ENCODE peak calls at places on chromosomes 11 and 22, in seven cellular contexts. Z, J, U, X, O, F and P are unnamed samples.

GRCh38 chr11:67310246-67311050 is 7.1 kb downstream of the SSH3 start:
- DNase-seq in Z (no peak), J (peak; percentile 51), U (no peak), X (no peak), O (no peak), F (no peak), P (no peak)

GRCh38 chr11:36376315-36376887 is 80.3 kb downstream of the PRR5L start:
- DNase-seq in Z (peak; percentile 82), J (peak; percentile 72), U (peak; percentile 20), X (no peak), O (peak; percentile 51), F (peak; percentile 75), P (peak; percentile 26)

GRCh38 chr22:23242473-23243001 is 62.2 kb downstream of the BCR start:
- DNase-seq in Z (no peak), J (no peak), U (peak; percentile 57), X (no peak), O (no peak), F (peak; percentile 95), P (no peak)

GRCh38 chr11:104033134-104033533 is 3.3 kb upstream of the DDI1 start:
- DNase-seq in Z (no peak), J (no peak), U (peak; percentile 81), X (no peak), O (no peak), F (no peak), P (no peak)

GRCh38 chr22:37260939-37261338 is 16.9 kb upstream of the RAC2 start:
- DNase-seq in Z (peak; percentile 62), J (peak; percentile 73), U (peak; percentile 73), X (no peak), O (peak; percentile 36), F (peak; percentile 87), P (peak; percentile 55)

GRCh38 chr11:14908214-14908880 is 16.3 kb upstream of the CYP2R1 start:
- DNase-seq in Z (peak; percentile 45), J (no peak), U (peak; percentile 26), X (no peak), O (no peak), F (peak; percentile 70), P (no peak)

GRCh38 chr11:134120143-134120850 is 51.4 kb downstream of the JAM3 start:
- DNase-seq in Z (peak; percentile 23), J (no peak), U (peak; percentile 68), X (no peak), O (peak; percentile 39), F (no peak), P (peak; percentile 53)

GRCh38 chr22:31271026-31271425 is 21.3 kb downstream of the PIK3IP1 start:
- DNase-seq in Z (no peak), J (no peak), U (no peak), X (no peak), O (no peak), F (no peak), P (no peak)

GRCh38 chr11:118202599-118203422 is 22.0 kb downstream of the JAML start:
- DNase-seq in Z (peak; percentile 89), J (no peak), U (no peak), X (no peak), O (no peak), F (no peak), P (no peak)

GRCh38 chr11:85394288-85394687 is 232.9 kb downstream of the DLG2 start:
- DNase-seq in Z (no peak), J (no peak), U (no peak), X (no peak), O (no peak), F (no peak), P (no peak)

GRCh38 chr11:87574193-87574592 is 536.5 kb downstream of the TMEM135 start:
- DNase-seq in Z (no peak), J (no peak), U (no peak), X (no peak), O (no peak), F (peak; percentile 4), P (no peak)

GRCh38 chr11:59283825-59284772 is 71.4 kb upstream of the MPEG1 start:
- DNase-seq in Z (peak; percentile 58), J (no peak), U (peak; percentile 57), X (no peak), O (no peak), F (peak; percentile 75), P (no peak)

GRCh38 chr11:30583505-30584280 is 2.5 kb downstream of the MPPED2 start:
- DNase-seq in Z (no peak), J (peak; percentile 46), U (peak; percentile 6), X (peak; percentile 21), O (peak; percentile 12), F (peak; percentile 62), P (peak; percentile 20)

GRCh38 chr11:122085264-122085663 is 30.8 kb downstream of the BLID start:
- DNase-seq in Z (no peak), J (no peak), U (no peak), X (no peak), O (no peak), F (no peak), P (no peak)

GRCh38 chr11:86696004-86696403 is 23.6 kb upstream of the ME3 start:
- DNase-seq in Z (no peak), J (no peak), U (peak; percentile 43), X (no peak), O (no peak), F (no peak), P (no peak)

GRCh38 chr22:31295831-31296230 is 3.5 kb upstream of the PIK3IP1 start:
- DNase-seq in Z (no peak), J (no peak), U (no peak), X (no peak), O (no peak), F (no peak), P (no peak)

GRCh38 chr11:93543292-93543977 is at the start of gene SMCO4:
- DNase-seq in Z (peak; percentile 90), J (peak; percentile 95), U (peak; percentile 83), X (no peak), O (peak; percentile 89), F (peak; percentile 95), P (peak; percentile 89)

GRCh38 chr22:45007946-45008852 is 1.6 kb downstream of the PHF21B start:
- DNase-seq in Z (no peak), J (no peak), U (peak; percentile 15), X (no peak), O (no peak), F (peak; percentile 82), P (no peak)
- H3K27me3 ChIP-seq in Z (peaks cover 63% of the 10 kb centered on the region), J (peaks cover 77% of the 10 kb centered on the region), U (peaks cover 7% of the 10 kb centered on the region), X (peaks cover 11% of the 10 kb centered on the region), O (peaks cover 69% of the 10 kb centered on the region), F (no peaks in the 10 kb centered on the region), P (peaks cover 96% of the 10 kb centered on the region)

DNA sequence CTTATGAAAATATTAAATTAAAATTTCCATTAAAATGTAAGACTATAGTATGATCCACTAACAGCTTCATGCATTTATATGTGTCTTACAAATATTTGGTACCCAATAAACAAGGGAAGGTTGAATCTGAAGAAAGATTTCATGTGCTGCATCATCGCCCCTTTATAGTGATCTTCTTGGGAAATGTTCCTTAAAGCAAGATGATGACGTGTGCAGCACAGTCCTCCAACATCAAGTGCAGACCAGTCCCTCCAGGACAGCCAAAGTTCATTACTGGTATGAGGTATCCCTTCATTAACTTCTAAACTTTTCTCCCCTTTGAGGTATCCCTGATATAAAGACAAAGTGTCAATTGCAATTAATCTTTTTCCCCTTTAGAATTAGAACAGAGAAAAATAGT is 567.0 kb downstream of the METTL15 start:
- DNase-seq in Z (no peak), J (no peak), U (no peak), X (no peak), O (no peak), F (no peak), P (no peak)
- TF ChIP-seq CTCF in Z (no peak), J (no peak), U (no peak), X (no peak), O (no peak), F (no peak), P (no peak)

DNA sequence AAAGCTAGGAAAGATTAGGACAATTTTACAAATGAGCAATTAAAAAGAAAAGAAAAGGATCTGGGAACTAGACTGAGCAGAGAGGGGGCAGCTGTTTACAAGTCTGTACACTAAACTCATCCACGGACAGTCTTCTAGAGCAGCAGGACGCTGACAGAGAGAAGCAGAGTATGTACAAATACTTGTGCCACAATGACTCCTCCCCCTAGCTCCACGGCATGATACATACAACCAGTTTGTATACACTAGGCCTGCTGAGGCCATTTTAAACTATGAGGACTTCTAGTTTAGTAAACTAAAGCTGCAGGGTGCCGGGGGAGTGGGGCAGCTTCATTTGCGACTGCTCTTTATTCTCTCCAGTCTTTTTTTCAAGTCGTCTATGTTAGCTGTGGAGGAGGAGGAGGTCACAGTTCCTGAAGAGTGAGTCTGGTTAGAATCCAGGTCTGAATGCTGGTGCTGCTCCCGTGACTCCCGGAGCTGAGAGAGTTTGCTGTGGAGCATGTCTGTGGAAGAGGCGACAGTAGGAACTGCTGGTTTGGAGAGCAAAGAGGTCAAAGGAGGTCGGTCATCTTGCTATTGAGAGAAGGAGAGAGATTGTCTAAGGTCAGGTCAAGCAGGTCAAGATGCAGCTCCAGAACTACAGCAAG is 24.8 kb downstream of the F2 start:
- DNase-seq in Z (no peak), J (no peak), U (no peak), X (no peak), O (no peak), F (no peak), P (no peak)
- H3K4me1 ChIP-seq in Z (no peaks in the 10 kb centered on the region), J (no peaks in the 10 kb centered on the region), U (no peaks in the 10 kb centered on the region), X (no peaks in the 10 kb centered on the region), O (peaks cover 5% of the 10 kb centered on the region), F (no peaks in the 10 kb centered on the region), P (no peaks in the 10 kb centered on the region)

GRCh38 chr11:3225159-3225758 is 6.6 kb upstream of the MRGPRG start:
- DNase-seq in Z (no peak), J (no peak), U (no peak), X (no peak), O (peak; percentile 11), F (no peak), P (no peak)

GRCh38 chr11:3226846-3227567 is 5.2 kb downstream of the MRGPRE start:
- DNase-seq in Z (no peak), J (no peak), U (no peak), X (no peak), O (peak; percentile 5), F (no peak), P (no peak)

GRCh38 chr11:3224730-3225098 is 6.1 kb upstream of the MRGPRG start:
- DNase-seq in Z (no peak), J (no peak), U (no peak), X (no peak), O (no peak), F (no peak), P (no peak)

GRCh38 chr11:3227568-3228444 is 4.4 kb downstream of the MRGPRE start:
- DNase-seq in Z (no peak), J (peak; percentile 63), U (no peak), X (no peak), O (peak; percentile 8), F (no peak), P (no peak)

DNA sequence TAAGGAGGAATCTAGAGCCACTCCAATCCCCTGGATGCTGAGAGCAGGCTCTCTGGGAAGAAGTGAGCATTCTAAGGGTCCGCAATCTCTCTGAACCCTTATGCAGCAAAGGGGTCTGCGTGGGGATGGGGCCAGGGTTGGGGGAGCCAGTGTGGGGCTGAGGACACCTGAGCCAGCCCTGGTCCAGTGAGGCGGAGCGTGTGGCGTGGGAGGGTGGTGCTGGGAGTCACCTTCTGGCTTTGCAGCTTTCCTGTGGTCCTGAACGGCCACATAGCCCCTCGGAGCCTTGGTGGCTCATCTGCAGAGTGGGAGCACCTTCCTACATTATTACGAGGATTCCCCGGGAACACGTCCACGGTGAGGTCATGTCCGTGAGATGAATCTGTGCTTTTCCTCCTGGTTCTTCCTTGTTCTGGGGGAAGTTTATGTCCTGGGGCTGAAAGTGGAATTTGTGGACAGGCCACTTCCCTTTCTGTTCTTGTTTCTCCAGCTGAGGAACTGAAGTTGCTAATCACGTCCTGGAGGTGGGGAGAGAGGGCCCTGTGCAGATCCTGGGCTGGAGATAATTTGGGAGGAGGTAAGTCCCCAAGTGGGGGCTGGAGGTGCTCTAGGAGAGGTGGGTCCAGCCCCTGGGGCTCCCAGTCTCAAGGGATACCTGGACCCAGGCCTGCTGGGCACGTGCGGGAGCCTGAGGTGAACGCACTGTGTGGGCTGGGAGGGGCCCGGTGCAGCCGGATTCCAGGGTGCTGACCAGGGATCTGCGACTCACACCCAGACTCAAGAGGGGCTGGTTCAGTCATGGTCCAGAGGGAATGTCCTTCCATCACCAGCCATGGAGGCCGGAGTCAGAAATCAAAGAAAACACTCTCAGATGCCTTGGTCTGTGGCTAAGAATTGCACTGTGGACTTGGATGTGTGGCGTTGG is 6.1 kb downstream of the MRGPRE start:
- DNase-seq in Z (no peak), J (no peak), U (no peak), X (no peak), O (no peak), F (no peak), P (no peak)
- H3K27me3 ChIP-seq in Z (no peaks in the 10 kb centered on the region), J (peaks cover 57% of the 10 kb centered on the region), U (peaks cover 18% of the 10 kb centered on the region), X (no peaks in the 10 kb centered on the region), O (peaks cover 48% of the 10 kb centered on the region), F (no peaks in the 10 kb centered on the region), P (peaks cover 80% of the 10 kb centered on the region)